ENCODE peak calls at places on chromosomes 1 and 21, in ten cellular contexts. W is HL-60; N is CD4-positive, alpha-beta T cell; R is IMR-90; K is brain microvascular endothelial cell; S is CD4-positive, alpha-beta memory T cell; L is fibroblast of lung; T is GM23248; I is adrenal gland; M is dorsolateral prefrontal cortex. E is an unnamed sample.

GRCh38 chr1:8889925-8890785 is 11.7 kb upstream of the ENO1 start:
- DNase-seq in W (peak; percentile 69), N (no peak), R (peak; percentile 89), K (peak; percentile 63), S (no peak), L (peak; percentile 93), T (peak; percentile 96), I (peak; percentile 96), M (peak; percentile 46), E (no peak)

GRCh38 chr1:111739984-111740765 is 980 bp upstream of the INKA2 start:
- DNase-seq in W (no peak), N (no peak), R (peak; percentile 52), K (peak; percentile 40), S (no peak), L (peak; percentile 73), T (peak; percentile 88), I (peak; percentile 74), M (peak; percentile 81), E (no peak)

GRCh38 chr1:112513112-112513870 is 4.5 kb downstream of the WNT2B start:
- DNase-seq in W (no peak), N (no peak), R (peak; percentile 84), K (peak; percentile 73), S (no peak), L (no peak), T (peak; percentile 34), I (no peak), M (no peak), E (peak; percentile 73)

GRCh38 chr1:106755682-106756406 is 300.6 kb upstream of the PRMT6 start:
- DNase-seq in W (no peak), N (no peak), R (peak; percentile 10), K (peak; percentile 61), S (no peak), L (peak; percentile 71), T (peak; percentile 84), I (no peak), M (no peak), E (no peak)

GRCh38 chr1:51270751-51271150 is 34.7 kb downstream of the RNF11 start:
- DNase-seq in W (no peak), N (no peak), R (no peak), K (no peak), S (no peak), L (no peak), T (peak; percentile 50), I (no peak), M (no peak), E (no peak)

GRCh38 chr1:210332719-210333398 is 4.2 kb downstream of the HHAT start:
- DNase-seq in W (no peak), N (no peak), R (no peak), K (no peak), S (peak; percentile 71), L (peak; percentile 73), T (no peak), I (no peak), M (no peak), E (no peak)

GRCh38 chr1:227941509-227942020 is 6.2 kb downstream of the WNT9A start:
- DNase-seq in W (no peak), N (no peak), R (no peak), K (no peak), S (no peak), L (no peak), T (no peak), I (peak; percentile 14), M (no peak), E (no peak)

GRCh38 chr1:5907386-5907785 is 84.8 kb downstream of the NPHP4 start:
- DNase-seq in W (no peak), N (no peak), R (no peak), K (no peak), S (no peak), L (no peak), T (no peak), I (no peak), M (no peak), E (no peak)

DNA sequence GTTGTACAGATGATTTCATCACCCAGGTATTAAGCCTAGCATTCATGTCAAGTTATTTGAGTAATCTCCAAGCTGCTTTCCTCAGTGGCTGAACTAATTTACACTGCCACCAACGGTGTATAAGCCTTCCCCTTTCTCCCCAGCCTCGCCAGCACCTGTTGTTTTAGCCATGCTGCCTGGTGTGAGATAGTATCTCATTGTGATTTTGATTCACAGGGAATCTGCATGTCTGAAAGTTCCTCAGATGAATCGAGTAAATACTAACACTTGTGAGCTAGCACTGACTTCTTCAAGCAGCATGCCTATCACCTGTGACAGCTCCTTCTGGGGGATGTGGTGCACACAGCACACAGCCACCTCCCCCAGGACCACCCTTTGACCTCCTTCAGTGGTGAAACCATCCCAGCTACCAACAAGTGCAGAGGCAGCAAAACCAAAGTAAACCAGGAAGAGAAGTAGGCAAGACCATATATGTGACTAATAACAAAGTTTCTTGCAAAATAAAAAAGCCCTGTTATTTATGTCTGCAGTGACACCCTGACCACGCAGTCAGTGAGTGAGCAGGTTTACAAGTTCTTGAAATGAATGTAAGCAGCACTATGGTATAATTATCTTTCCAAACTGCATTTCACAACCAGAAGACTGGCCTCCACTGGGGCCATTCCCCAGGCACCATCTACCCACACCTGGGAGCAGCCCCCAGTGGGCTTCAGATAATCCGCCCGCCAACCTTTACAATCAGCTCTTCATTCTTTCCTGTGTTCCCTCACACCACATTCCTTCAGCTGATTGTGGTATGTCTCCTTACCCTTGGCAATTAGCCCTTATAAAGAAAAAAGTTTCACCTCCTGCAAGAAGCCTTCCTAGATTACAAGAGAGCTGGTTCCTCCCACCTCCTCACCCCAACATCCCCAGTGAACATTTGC is 173.8 kb downstream of the ETS2 start:
- DNase-seq in W (no peak), N (no peak), R (peak; percentile 70), K (no peak), S (no peak), L (peak; percentile 29), T (peak; percentile 61), I (no peak), M (no peak), E (no peak)
- H3K27me3 ChIP-seq in W (no peaks in the 10 kb centered on the region), N (peaks cover 33% of the 10 kb centered on the region), R (no peaks in the 10 kb centered on the region), K (no peaks in the 10 kb centered on the region), S (peaks cover 4% of the 10 kb centered on the region), L (peaks cover 2% of the 10 kb centered on the region), T (no peaks in the 10 kb centered on the region), I (no peaks in the 10 kb centered on the region), M (no peaks in the 10 kb centered on the region), E (peaks cover 5% of the 10 kb centered on the region)

DNA sequence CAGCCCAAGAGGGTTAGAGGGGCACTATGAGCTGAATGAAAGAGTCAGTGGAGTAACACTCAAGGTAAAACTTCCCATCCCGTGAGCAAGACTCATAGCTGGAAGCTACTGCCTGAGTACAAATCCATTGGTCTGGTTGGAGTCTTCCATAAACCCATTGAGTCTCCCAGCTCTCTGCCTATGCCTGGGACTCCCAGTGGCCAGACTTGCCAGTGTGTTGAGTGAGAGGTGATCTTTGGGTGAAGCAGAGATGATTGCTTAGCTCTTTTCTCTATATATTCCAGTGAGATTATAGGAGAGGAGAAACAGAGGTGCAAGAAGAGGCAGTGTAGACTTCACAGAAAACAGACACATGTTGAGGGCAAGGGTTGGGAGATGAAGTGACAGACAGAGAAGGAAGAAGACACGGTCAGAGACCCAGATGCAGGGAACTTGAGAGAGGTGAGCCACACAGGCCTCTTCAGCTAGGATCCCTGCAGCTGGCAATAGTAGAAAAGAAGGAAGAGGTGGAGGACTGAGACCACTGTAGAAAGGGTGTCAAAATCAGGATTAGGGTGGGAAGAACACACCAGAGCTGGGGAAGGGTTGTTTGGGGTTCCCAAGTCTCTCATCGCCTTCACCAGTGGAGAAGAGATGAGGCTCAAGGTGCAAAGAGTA is 3.7 kb downstream of the FOXD2 start:
- DNase-seq in W (no peak), N (no peak), R (no peak), K (no peak), S (no peak), L (no peak), T (no peak), I (no peak), M (no peak), E (no peak)
- H3K27me3 ChIP-seq in W (peaks cover 65% of the 10 kb centered on the region), N (peaks cover 77% of the 10 kb centered on the region), R (peaks cover 83% of the 10 kb centered on the region), K (peaks cover 67% of the 10 kb centered on the region), S (peaks cover 56% of the 10 kb centered on the region), L (peaks cover 30% of the 10 kb centered on the region), T (peaks cover 53% of the 10 kb centered on the region), I (peaks cover 70% of the 10 kb centered on the region), M (peaks cover 88% of the 10 kb centered on the region), E (peaks cover 74% of the 10 kb centered on the region)

GRCh38 chr1:17351598-17352324 is 20.2 kb upstream of the PADI6 start:
- DNase-seq in W (no peak), N (no peak), R (no peak), K (no peak), S (no peak), L (no peak), T (no peak), I (no peak), M (no peak), E (no peak)

GRCh38 chr1:17350053-17350452 is 21.9 kb upstream of the PADI6 start:
- DNase-seq in W (no peak), N (no peak), R (no peak), K (no peak), S (no peak), L (no peak), T (no peak), I (no peak), M (no peak), E (no peak)

GRCh38 chr1:17348593-17349234 is 23.3 kb upstream of the PADI6 start:
- DNase-seq in W (no peak), N (no peak), R (no peak), K (no peak), S (no peak), L (no peak), T (no peak), I (no peak), M (no peak), E (no peak)

GRCh38 chr1:17352419-17352909 is 19.5 kb upstream of the PADI6 start:
- DNase-seq in W (no peak), N (no peak), R (no peak), K (no peak), S (no peak), L (no peak), T (no peak), I (no peak), M (no peak), E (no peak)

GRCh38 chr1:17351047-17351446 is 20.9 kb upstream of the PADI6 start:
- DNase-seq in W (no peak), N (no peak), R (no peak), K (no peak), S (no peak), L (no peak), T (no peak), I (no peak), M (no peak), E (no peak)
- H3K27me3 ChIP-seq in W (no peaks in the 10 kb centered on the region), N (no peaks in the 10 kb centered on the region), R (peaks cover 24% of the 10 kb centered on the region), K (no peaks in the 10 kb centered on the region), S (no peaks in the 10 kb centered on the region), L (no peaks in the 10 kb centered on the region), T (peaks cover 19% of the 10 kb centered on the region), I (no peaks in the 10 kb centered on the region), M (no peaks in the 10 kb centered on the region), E (peaks cover 20% of the 10 kb centered on the region)

GRCh38 chr1:157103283-157103682 is 3.7 kb upstream of the ETV3L start:
- DNase-seq in W (no peak), N (no peak), R (no peak), K (no peak), S (no peak), L (no peak), T (peak; percentile 13), I (no peak), M (no peak), E (no peak)

GRCh38 chr1:157105988-157106812 is 6.6 kb upstream of the ETV3L start:
- DNase-seq in W (no peak), N (no peak), R (peak; percentile 97), K (peak; percentile 91), S (no peak), L (peak; percentile 83), T (peak; percentile 97), I (peak; percentile 36), M (no peak), E (peak; percentile 70)

GRCh38 chr1:157105298-157105987 is 5.8 kb upstream of the ETV3L start:
- DNase-seq in W (no peak), N (no peak), R (no peak), K (no peak), S (no peak), L (no peak), T (no peak), I (no peak), M (no peak), E (no peak)

GRCh38 chr1:157106813-157107189 is 7.2 kb upstream of the ETV3L start:
- DNase-seq in W (no peak), N (no peak), R (no peak), K (no peak), S (no peak), L (no peak), T (no peak), I (no peak), M (no peak), E (no peak)

GRCh38 chr1:157104598-157105293 is 5.1 kb upstream of the ETV3L start:
- DNase-seq in W (no peak), N (no peak), R (peak; percentile 72), K (peak; percentile 29), S (no peak), L (peak; percentile 32), T (peak; percentile 62), I (no peak), M (no peak), E (no peak)
- H3K27me3 ChIP-seq in W (peaks cover 14% of the 10 kb centered on the region), N (peaks cover 16% of the 10 kb centered on the region), R (no peaks in the 10 kb centered on the region), K (no peaks in the 10 kb centered on the region), S (peaks cover 14% of the 10 kb centered on the region), L (peaks cover 5% of the 10 kb centered on the region), T (no peaks in the 10 kb centered on the region), I (peaks cover 21% of the 10 kb centered on the region), M (peaks cover 5% of the 10 kb centered on the region), E (no peaks in the 10 kb centered on the region)

E was measured in AG04450.